ENCODE peak calls at places on chromosomes 7 and 10, in five cellular contexts. D, G, V, I and N are unnamed samples.

GRCh38 chr7:98163704-98164478 is 47.3 kb upstream of the BHLHA15 start:
- DNase-seq in I (no peak), V (no peak), G (no peak), D (no peak), N (no peak)

GRCh38 chr10:119131512-119132240 is 27.8 kb downstream of the DENND10 start:
- DNase-seq in D (no peak), V (no peak), G (peak; percentile 27), I (no peak), N (no peak)

GRCh38 chr7:80823066-80823465 is 95.8 kb downstream of the SEMA3C start:
- DNase-seq in I (no peak), V (no peak), D (no peak), G (no peak), N (no peak)

GRCh38 chr10:132250456-132251223 is 57.1 kb downstream of the STK32C start:
- DNase-seq in I (no peak), D (no peak), G (no peak), V (no peak), N (no peak)

GRCh38 chr7:22726849-22727792 is at the start of gene IL6:
- DNase-seq in V (no peak), G (peak; percentile 72), I (peak; percentile 84), D (peak; percentile 85), N (peak; percentile 84)

GRCh38 chr10:3976171-3976570 is 191.2 kb upstream of the KLF6 start:
- DNase-seq in D (no peak), I (no peak), V (no peak), G (no peak), N (no peak)

GRCh38 chr7:1301812-1302310 is 69.2 kb downstream of the UNCX start:
- DNase-seq in D (no peak), V (no peak), I (no peak), G (no peak), N (peak; percentile 61)

GRCh38 chr10:87847550-87847949 is 15.8 kb downstream of the KLLN start:
- DNase-seq in I (no peak), V (no peak), G (no peak), D (no peak), N (no peak)

GRCh38 chr7:33770581-33770980 is 134.8 kb upstream of the BMPER start:
- DNase-seq in V (no peak), D (no peak), G (no peak), I (no peak), N (no peak)

GRCh38 chr10:71748671-71749191 is 24.6 kb downstream of the VSIR start:
- DNase-seq in D (no peak), I (peak; percentile 86), V (no peak), G (peak; percentile 81), N (peak; percentile 94)

GRCh38 chr7:4801839-4802231 is 26.4 kb downstream of the AP5Z1 start:
- DNase-seq in I (no peak), G (no peak), V (no peak), D (no peak), N (no peak)

GRCh38 chr7:111987115-111987826 is 218.9 kb downstream of the DOCK4 start:
- DNase-seq in D (peak; percentile 47), I (no peak), V (no peak), G (peak; percentile 21), N (no peak)

GRCh38 chr10:60710041-60710440 is 68.2 kb upstream of the CDK1 start:
- DNase-seq in I (no peak), G (no peak), V (no peak), D (no peak), N (no peak)

GRCh38 chr7:52088008-52088787 is 771.6 kb upstream of the COBL start:
- DNase-seq in G (no peak), D (peak; percentile 92), I (no peak), V (no peak), N (no peak)

GRCh38 chr7:14504134-14504533 is 398.4 kb downstream of the DGKB start:
- DNase-seq in D (peak; percentile 3), V (no peak), G (no peak), I (no peak), N (no peak)

GRCh38 chr10:20017961-20018360 is 201.7 kb downstream of the PLXDC2 start:
- DNase-seq in G (no peak), V (no peak), I (no peak), D (no peak), N (no peak)

GRCh38 chr10:102602272-102603045 is 41.8 kb upstream of the TRIM8 start:
- DNase-seq in V (no peak), I (peak; percentile 50), D (no peak), G (no peak), N (no peak)

GRCh38 chr7:106178593-106179134 is 66.6 kb upstream of the SYPL1 start:
- DNase-seq in V (no peak), I (no peak), D (peak; percentile 24), G (peak; percentile 32), N (no peak)

GRCh38 chr10:73771722-73772279 is 10.0 kb upstream of the CHCHD1 start:
- DNase-seq in V (no peak), G (peak; percentile 87), D (peak; percentile 56), I (peak; percentile 91), N (peak; percentile 96)

GRCh38 chr7:157111311-157111710 is 27.4 kb upstream of the UBE3C start:
- DNase-seq in I (no peak), D (no peak), V (no peak), G (no peak), N (no peak)

GRCh38 chr10:4586756-4587155 is 239.3 kb upstream of the AKR1E2 start:
- DNase-seq in I (no peak), V (no peak), G (peak; percentile 10), D (no peak), N (no peak)

GRCh38 chr10:108461976-108462375 is 1297.5 kb upstream of the SORCS1 start:
- DNase-seq in G (no peak), D (no peak), V (no peak), I (no peak), N (no peak)

GRCh38 chr10:79331709-79332108 is 15.6 kb upstream of the PPIF start:
- DNase-seq in I (no peak), V (no peak), D (no peak), G (peak; percentile 64), N (no peak)

GRCh38 chr7:14807498-14807897 is 95.1 kb downstream of the DGKB start:
- DNase-seq in I (no peak), D (no peak), V (no peak), G (no peak), N (no peak)

GRCh38 chr10:132206806-132207535 is 20.2 kb downstream of the DPYSL4 start:
- DNase-seq in V (no peak), G (no peak), I (no peak), D (no peak), N (no peak)

GRCh38 chr7:112204776-112205347 is 1.3 kb downstream of the DOCK4 start:
- DNase-seq in V (no peak), I (no peak), D (no peak), G (peak; percentile 17), N (no peak)

GRCh38 chr10:44380829-44381600 is 3.9 kb downstream of the CXCL12 start:
- DNase-seq in D (peak; percentile 28), G (peak; percentile 28), V (no peak), I (no peak), N (no peak)

DNA sequence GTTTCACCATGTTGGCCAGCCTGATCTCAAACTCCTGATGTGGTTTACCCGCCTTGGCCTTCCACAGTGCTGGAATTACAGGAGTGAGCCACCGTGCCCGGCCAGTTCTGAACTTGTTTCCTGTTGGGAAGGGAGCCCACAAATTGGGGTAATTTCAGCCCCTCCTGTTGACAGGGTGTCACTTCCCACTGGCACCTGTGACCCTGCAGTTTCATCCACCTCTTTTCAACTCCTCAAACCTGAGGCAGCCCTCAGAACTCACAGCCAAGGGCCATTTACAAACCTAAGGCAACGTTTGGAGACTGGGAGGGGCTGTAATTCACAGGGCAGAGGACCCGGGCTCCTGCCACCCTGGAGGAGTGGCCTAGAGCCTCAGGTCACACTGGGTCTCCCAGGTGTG is 22.2 kb upstream of the CHST12 start:
- DNase-seq in I (no peak), V (no peak), G (no peak), D (no peak), N (no peak)
- H3K36me3 ChIP-seq in I (peaks cover 49% of the 10 kb centered on the region), V (peaks cover 41% of the 10 kb centered on the region), G (peaks cover 35% of the 10 kb centered on the region), D (peaks cover 28% of the 10 kb centered on the region), N (peaks cover 78% of the 10 kb centered on the region)

DNA sequence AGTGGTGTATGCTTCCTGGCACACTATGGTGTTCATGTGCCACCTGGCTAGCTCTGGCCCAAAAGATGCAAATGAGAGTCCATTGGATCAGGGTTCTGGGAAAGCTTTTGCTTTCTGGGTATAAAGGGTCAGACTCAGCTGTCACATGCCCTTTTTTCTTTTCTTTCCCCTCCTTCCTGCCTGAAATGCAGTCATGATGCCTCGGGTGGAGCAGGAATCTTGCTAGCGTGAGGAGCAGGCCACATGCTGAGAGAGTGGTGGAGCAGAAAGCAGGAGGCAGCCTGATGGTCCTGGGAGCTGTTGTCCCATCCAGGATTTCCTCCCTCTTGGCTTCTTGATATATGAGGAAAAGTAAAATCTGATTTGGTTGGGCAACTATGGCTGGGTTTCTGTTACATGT is 2.7 kb upstream of the LHPP start:
- DNase-seq in D (peak; percentile 73), G (no peak), V (no peak), I (no peak), N (no peak)
- H3K27ac ChIP-seq in D (no peak overlapping the region), G (no peak overlapping the region), V (no peak overlapping the region), I (no peak overlapping the region), N (no peak overlapping the region)

DNA sequence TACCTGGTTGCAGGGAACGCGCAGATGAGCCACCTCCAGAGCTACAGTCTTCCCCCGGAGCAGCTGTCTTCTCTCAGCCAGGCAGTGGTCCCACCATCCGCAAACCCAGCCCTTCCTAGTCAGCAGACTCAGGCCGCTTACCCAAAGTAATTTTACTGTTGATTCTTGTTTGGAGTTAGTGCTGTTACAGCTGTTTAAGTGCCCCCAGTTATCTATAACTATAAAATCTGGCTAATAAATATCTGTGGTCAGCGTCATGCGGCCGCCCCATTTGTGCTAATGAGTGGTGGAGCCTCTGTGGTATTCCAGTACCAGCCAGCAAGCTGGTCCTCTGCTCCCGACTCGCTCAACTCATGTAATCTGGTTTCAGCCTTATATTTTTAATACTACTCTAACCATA is 43.2 kb upstream of the TMEM236 start:
- DNase-seq in G (no peak), D (no peak), V (no peak), I (no peak), N (no peak)
- H3K36me3 ChIP-seq in G (peaks cover 14% of the 10 kb centered on the region), D (peaks cover 4% of the 10 kb centered on the region), V (peaks cover 26% of the 10 kb centered on the region), I (peaks cover 62% of the 10 kb centered on the region), N (peaks cover 100% of the 10 kb centered on the region)

GRCh38 chr7:47556511-47557180 is 25.3 kb downstream of the TNS3 start:
- DNase-seq in I (no peak), D (no peak), V (no peak), G (peak; percentile 28), N (no peak)

GRCh38 chr7:47557986-47558670 is 23.8 kb downstream of the TNS3 start:
- DNase-seq in G (no peak), D (peak; percentile 91), I (no peak), V (no peak), N (peak; percentile 35)

GRCh38 chr7:47553309-47553708 is 28.6 kb downstream of the TNS3 start:
- DNase-seq in V (no peak), G (no peak), I (no peak), D (no peak), N (no peak)

GRCh38 chr7:47559306-47560220 is 22.3 kb downstream of the TNS3 start:
- DNase-seq in I (no peak), G (no peak), V (no peak), D (no peak), N (peak; percentile 57)

GRCh38 chr7:47557317-47557985 is 24.5 kb downstream of the TNS3 start:
- DNase-seq in G (no peak), D (no peak), V (no peak), I (no peak), N (no peak)
- H3K27ac ChIP-seq in G (no peak overlapping the region), D (peak overlapping the region; percentile 14), V (peak overlapping the region; percentile 45), I (no peak overlapping the region), N (no peak overlapping the region)